ENCODE peak calls at places on chromosomes 11 and 22, in four cellular contexts. O, E, U and A are unnamed samples.

GRCh38 chr11:92915551-92915950 is 53.9 kb upstream of the MTNR1B start:
- DNase-seq in O (no peak), E (no peak), U (no peak), A (no peak)

GRCh38 chr11:44928144-44928543 is 22.5 kb downstream of the TP53I11 start:
- DNase-seq in O (no peak), E (no peak), U (no peak), A (no peak)

GRCh38 chr11:61975638-61976419 is 8.4 kb upstream of the FTH1 start:
- DNase-seq in O (no peak), E (peak), U (no peak), A (no peak)

GRCh38 chr11:59283825-59284772 is 71.4 kb upstream of the MPEG1 start:
- DNase-seq in O (peak), E (peak), U (peak), A (no peak)

GRCh38 chr11:57310630-57311086 is 14.1 kb downstream of the TNKS1BP1 start:
- DNase-seq in O (no peak), E (no peak), U (no peak), A (no peak)

GRCh38 chr11:69909561-69910518 is 90.6 kb upstream of the FGF3 start:
- DNase-seq in O (no peak), E (no peak), U (peak), A (peak)

GRCh38 chr11:104531075-104531474 is 367.1 kb upstream of the PDGFD start:
- DNase-seq in O (no peak), E (peak), U (peak), A (no peak)

GRCh38 chr11:62538470-62539237 is 8.0 kb downstream of the AHNAK start:
- DNase-seq in O (no peak), E (no peak), U (no peak), A (no peak)

GRCh38 chr22:37303821-37304274 is 21.5 kb downstream of the CYTH4 start:
- DNase-seq in O (peak), E (peak), U (peak), A (no peak)

GRCh38 chr22:40641269-40641668 is 4.8 kb upstream of the MRTFA start:
- DNase-seq in O (peak), E (no peak), U (no peak), A (no peak)

GRCh38 chr22:20013382-20013871 is 3.2 kb downstream of the ARVCF start:
- DNase-seq in O (no peak), E (peak), U (no peak), A (peak)

GRCh38 chr11:1760351-1761109 is 3.2 kb downstream of the CTSD start:
- DNase-seq in O (no peak), E (peak), U (peak), A (peak)

GRCh38 chr11:129023968-129024676 is 81.5 kb upstream of the TP53AIP1 start:
- DNase-seq in O (peak), E (peak), U (peak), A (peak)

GRCh38 chr11:132114185-132114584 is 743.8 kb downstream of the NTM start:
- DNase-seq in O (no peak), E (peak), U (peak), A (no peak)

GRCh38 chr11:123434262-123434661 is 4.2 kb downstream of the GRAMD1B start:
- DNase-seq in O (peak), E (peak), U (peak), A (no peak)
- H3K9ac ChIP-seq in O (no peak), E (no peak), U (peak), A (no peak)

GRCh38 chr11:102317099-102317767 is at the start of gene BIRC3:
- DNase-seq in O (peak), E (peak), U (peak), A (peak)
- H3K27ac ChIP-seq in O (peak), E (peak), U (peak), A (peak)

GRCh38 chr11:64741393-64742086 is 2.4 kb downstream of the RASGRP2 start:
- DNase-seq in O (no peak), E (no peak), U (no peak), A (no peak)
- H3K9ac ChIP-seq in O (no peak), E (no peak), U (no peak), A (no peak)

DNA sequence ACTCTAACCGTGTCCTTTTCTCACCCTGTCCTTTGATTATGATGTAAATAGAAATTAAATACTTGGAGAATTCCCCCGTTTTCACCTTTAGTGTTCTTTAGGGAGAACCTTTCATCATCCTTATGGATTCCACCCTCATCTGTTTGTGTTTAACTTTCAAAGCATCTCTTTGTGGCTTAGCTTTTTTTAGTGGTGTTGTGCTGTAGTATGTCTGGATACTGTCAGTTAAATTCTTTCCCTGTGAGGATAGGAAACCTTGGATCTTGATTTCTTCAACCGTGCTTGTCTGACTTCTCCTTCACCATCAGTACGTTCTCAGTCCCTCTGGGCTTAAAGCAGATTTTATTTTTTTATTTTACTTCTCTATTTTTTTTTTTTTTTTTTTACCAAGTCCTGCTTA is 48.6 kb downstream of the PPP6R3 start:
- DNase-seq in O (no peak), E (no peak), U (no peak), A (no peak)
- H3K27ac ChIP-seq in O (no peak), E (no peak), U (no peak), A (no peak)

GRCh38 chr11:22371188-22371587 is 33.0 kb downstream of the SLC17A6 start:
- DNase-seq in O (no peak), E (no peak), U (no peak), A (no peak)
- H3K9ac ChIP-seq in O (no peak), E (no peak), U (no peak), A (no peak)

GRCh38 chr11:17770917-17771316 is 36.3 kb downstream of the KCNC1 start:
- DNase-seq in O (no peak), E (no peak), U (no peak), A (no peak)
- H3K27ac ChIP-seq in O (no peak), E (no peak), U (no peak), A (no peak)